ENCODE peak calls at places on chromosomes 16 and 17, in seven cellular contexts. N is skeletal muscle cell; A is activated T-cell treated with anti-CD3 and anti-CD28 coated beads, Interleukin-2, amount 50 U/mL, for 4 hours; U is CD4-positive, alpha-beta memory T cell; O is NCI-H2171 treated with DMSO at 0.1 percent for 48 hours; Y is lung microvascular endothelial cell; J is activated naive CD4-positive, alpha-beta T cell. P is an unnamed sample.
A peak's percentile ranks its signal among the peaks of the same experiment; 100 is the strongest.

GRCh38 chr17:1647802-1648581 is 1.7 kb downstream of the RILP start:
- DNase-seq in J (no peak), N (no peak), Y (peak; percentile 34), A (no peak), O (peak; percentile 79), U (no peak), P (no peak)

GRCh38 chr17:13544292-13544691 is 57.4 kb downstream of the HS3ST3A1 start:
- DNase-seq in A (no peak), O (no peak), J (no peak), Y (no peak), N (peak; percentile 99), U (no peak), P (no peak)

GRCh38 chr17:549197-550040 is 165.2 kb downstream of the VPS53 start:
- DNase-seq in J (no peak), O (peak; percentile 63), A (no peak), N (no peak), U (no peak), Y (peak; percentile 85), P (no peak)

GRCh38 chr17:28712037-28712704 is 483 bp upstream of the PROCA1 start:
- DNase-seq in N (no peak), O (no peak), A (peak; percentile 51), U (peak; percentile 60), Y (no peak), J (peak; percentile 28), P (no peak)

GRCh38 chr17:80891096-80892018 is 100.3 kb upstream of the CHMP6 start:
- DNase-seq in N (peak; percentile 42), J (peak; percentile 38), U (peak; percentile 77), Y (peak; percentile 87), A (peak; percentile 66), O (no peak), P (peak; percentile 93)

GRCh38 chr17:77619851-77620250 is 338.7 kb upstream of the TNRC6C start:
- DNase-seq in N (peak; percentile 47), J (no peak), A (no peak), U (no peak), O (no peak), Y (peak; percentile 12), P (no peak)

GRCh38 chr16:84016477-84016876 is 26.1 kb downstream of the SLC38A8 start:
- DNase-seq in O (no peak), U (no peak), Y (no peak), J (no peak), A (no peak), N (no peak), P (no peak)

GRCh38 chr16:65125871-65126270 is 4.0 kb upstream of the CDH11 start:
- DNase-seq in N (no peak), J (no peak), Y (no peak), U (no peak), A (no peak), O (no peak), P (no peak)

GRCh38 chr16:68190099-68190498 is 45.8 kb downstream of the ESRP2 start:
- DNase-seq in N (no peak), Y (no peak), U (no peak), J (no peak), A (no peak), O (no peak), P (no peak)

GRCh38 chr17:78237403-78238012 is 6.1 kb downstream of the TMEM235 start:
- DNase-seq in N (no peak), A (no peak), J (no peak), O (peak; percentile 51), U (no peak), Y (no peak), P (no peak)

GRCh38 chr17:28334666-28335200 is 539 bp downstream of the IFT20 start:
- DNase-seq in U (no peak), Y (no peak), N (peak; percentile 41), O (no peak), J (no peak), A (no peak), P (no peak)

GRCh38 chr16:24493859-24494258 is 45.5 kb upstream of the RBBP6 start:
- DNase-seq in Y (no peak), U (no peak), A (no peak), J (no peak), N (no peak), O (no peak), P (peak; percentile 13)

GRCh38 chr17:34725740-34726139 is 146.4 kb downstream of the TMEM132E start:
- DNase-seq in O (peak; percentile 47), Y (no peak), U (no peak), J (no peak), N (no peak), A (no peak), P (no peak)

GRCh38 chr16:17316005-17316404 is 154.8 kb downstream of the XYLT1 start:
- DNase-seq in A (no peak), J (no peak), O (no peak), Y (no peak), U (no peak), N (no peak), P (no peak)

GRCh38 chr17:35052780-35053179 is 10.7 kb downstream of the RFFL start:
- DNase-seq in N (no peak), A (no peak), Y (peak; percentile 21), J (no peak), O (no peak), U (no peak), P (no peak)

GRCh38 chr17:29625037-29625750 is 2.5 kb upstream of the CORO6 start:
- DNase-seq in N (no peak), O (no peak), Y (peak; percentile 46), A (no peak), J (no peak), U (no peak), P (peak; percentile 37)

GRCh38 chr16:16149710-16150116 is 73.6 kb downstream of the ABCC6 start:
- DNase-seq in J (no peak), N (no peak), A (no peak), U (no peak), Y (no peak), O (no peak), P (no peak)

GRCh38 chr16:77374384-77374783 is 60.5 kb downstream of the ADAMTS18 start:
- DNase-seq in J (no peak), Y (no peak), A (no peak), N (no peak), O (no peak), U (no peak), P (no peak)

GRCh38 chr17:51029568-51030463 is 90.9 kb downstream of the SPAG9 start:
- DNase-seq in U (peak; percentile 55), J (no peak), O (no peak), N (no peak), A (no peak), Y (peak; percentile 69), P (no peak)

GRCh38 chr17:41404024-41404651 is 6.7 kb upstream of the KRT31 start:
- DNase-seq in O (no peak), U (peak; percentile 12), A (peak; percentile 11), J (no peak), N (peak; percentile 88), Y (peak; percentile 72), P (peak; percentile 100)

GRCh38 chr17:69769050-69769449 is 306.0 kb upstream of the KCNJ16 start:
- DNase-seq in A (no peak), O (no peak), J (no peak), Y (no peak), U (no peak), N (no peak), P (no peak)

GRCh38 chr16:46947900-46948547 is 25.4 kb downstream of the DNAJA2 start:
- DNase-seq in O (peak; percentile 49), Y (peak; percentile 54), A (no peak), U (peak; percentile 48), N (peak; percentile 3), J (no peak), P (peak; percentile 53)

GRCh38 chr17:2792541-2793169 is 3.6 kb upstream of the RAP1GAP2 start:
- DNase-seq in O (no peak), N (no peak), U (peak; percentile 78), J (no peak), Y (no peak), A (peak; percentile 52), P (peak; percentile 88)

GRCh38 chr17:81354252-81354943 is 40.9 kb upstream of the BAHCC1 start:
- DNase-seq in O (no peak), N (no peak), J (no peak), Y (no peak), A (no peak), U (no peak), P (no peak)

GRCh38 chr16:88608076-88608475 is 30.3 kb upstream of the IL17C start:
- DNase-seq in U (no peak), O (no peak), A (no peak), N (no peak), J (no peak), Y (no peak), P (no peak)

GRCh38 chr17:6530324-6530920 is 25.9 kb downstream of the PITPNM3 start:
- DNase-seq in J (no peak), A (no peak), N (no peak), Y (no peak), U (no peak), O (no peak), P (no peak)

GRCh38 chr17:34999456-34999855 is 19.1 kb downstream of the LIG3 start:
- DNase-seq in A (no peak), N (no peak), Y (no peak), J (no peak), O (no peak), U (no peak), P (no peak)

GRCh38 chr16:81442220-81442908 is 2.2 kb upstream of the CMIP start:
- DNase-seq in A (no peak), N (no peak), U (peak; percentile 24), Y (no peak), O (no peak), J (no peak), P (no peak)

GRCh38 chr17:27990979-27991378 is 51.5 kb upstream of the NLK start:
- DNase-seq in O (no peak), U (no peak), N (no peak), J (no peak), A (no peak), Y (no peak), P (no peak)

GRCh38 chr17:7552621-7553051 is 3.8 kb downstream of the TNFSF12 start:
- DNase-seq in Y (no peak), J (no peak), A (no peak), N (no peak), O (no peak), U (peak; percentile 54), P (no peak)

GRCh38 chr17:1776328-1776727 is 14.5 kb downstream of the SERPINF1 start:
- DNase-seq in Y (no peak), N (no peak), A (no peak), J (no peak), O (peak; percentile 72), U (no peak), P (no peak)

GRCh38 chr17:1374426-1375177 is 25.4 kb downstream of the YWHAE start:
- DNase-seq in U (peak; percentile 34), Y (no peak), A (no peak), O (no peak), J (no peak), N (no peak), P (no peak)

GRCh38 chr16:27321013-27321960 is 7.5 kb downstream of the IL4R start:
- DNase-seq in A (no peak), J (no peak), U (no peak), N (no peak), O (no peak), Y (peak; percentile 70), P (no peak)